ENCODE peak calls at places on chromosomes 16 and 17, in four cellular contexts. One of them, this sample, is unnamed.
A peak's percentile ranks its signal among the peaks of the same experiment; 100 is the strongest.

GRCh38 chr16:50436271-50436670 is 67.5 kb upstream of the BRD7 start:
- DNase-seq in fibroblast of lung: no peak
- DNase-seq in T-helper 17 cell: no peak
- DNase-seq in stimulated activated CD8-positive, alpha-beta memory T cell treated with anti-CD3 and anti-CD28 coated beads, Interleukin-2, amount 100 ng/mL, for 1 hour: no peak
- DNase-seq in this sample: no peak

GRCh38 chr17:67841992-67842391 is 16.7 kb downstream of the BPTF start:
- DNase-seq in fibroblast of lung: no peak
- DNase-seq in stimulated activated CD8-positive, alpha-beta memory T cell treated with anti-CD3 and anti-CD28 coated beads, Interleukin-2, amount 100 ng/mL, for 1 hour: no peak
- DNase-seq in T-helper 17 cell: no peak
- DNase-seq in this sample: no peak

GRCh38 chr16:83586036-83586810 is 221.6 kb upstream of the HSBP1 start:
- DNase-seq in T-helper 17 cell: no peak
- DNase-seq in stimulated activated CD8-positive, alpha-beta memory T cell treated with anti-CD3 and anti-CD28 coated beads, Interleukin-2, amount 100 ng/mL, for 1 hour: no peak
- DNase-seq in fibroblast of lung: no peak
- DNase-seq in this sample: no peak

GRCh38 chr16:77250395-77250794 is 51.2 kb downstream of the SYCE1L start:
- DNase-seq in stimulated activated CD8-positive, alpha-beta memory T cell treated with anti-CD3 and anti-CD28 coated beads, Interleukin-2, amount 100 ng/mL, for 1 hour: no peak
- DNase-seq in fibroblast of lung: peak; percentile 49
- DNase-seq in T-helper 17 cell: no peak
- DNase-seq in this sample: no peak

GRCh38 chr16:73326770-73327470 is 279.0 kb upstream of the ZFHX3 start:
- DNase-seq in stimulated activated CD8-positive, alpha-beta memory T cell treated with anti-CD3 and anti-CD28 coated beads, Interleukin-2, amount 100 ng/mL, for 1 hour: no peak
- DNase-seq in fibroblast of lung: no peak
- DNase-seq in T-helper 17 cell: no peak
- DNase-seq in this sample: no peak

GRCh38 chr17:71118039-71118438 is 948.7 kb downstream of the KCNJ2 start:
- DNase-seq in stimulated activated CD8-positive, alpha-beta memory T cell treated with anti-CD3 and anti-CD28 coated beads, Interleukin-2, amount 100 ng/mL, for 1 hour: no peak
- DNase-seq in T-helper 17 cell: no peak
- DNase-seq in fibroblast of lung: peak; percentile 18
- DNase-seq in this sample: no peak

GRCh38 chr16:87411375-87412271 is 19.5 kb downstream of the MAP1LC3B start:
- DNase-seq in fibroblast of lung: no peak
- DNase-seq in T-helper 17 cell: no peak
- DNase-seq in stimulated activated CD8-positive, alpha-beta memory T cell treated with anti-CD3 and anti-CD28 coated beads, Interleukin-2, amount 100 ng/mL, for 1 hour: no peak
- DNase-seq in this sample: no peak

GRCh38 chr17:40437095-40437732 is 6.0 kb upstream of the IGFBP4 start:
- DNase-seq in fibroblast of lung: peak; percentile 27
- DNase-seq in stimulated activated CD8-positive, alpha-beta memory T cell treated with anti-CD3 and anti-CD28 coated beads, Interleukin-2, amount 100 ng/mL, for 1 hour: no peak
- DNase-seq in T-helper 17 cell: no peak
- DNase-seq in this sample: no peak

GRCh38 chr16:84716740-84717139 is 16.9 kb downstream of the USP10 start:
- DNase-seq in stimulated activated CD8-positive, alpha-beta memory T cell treated with anti-CD3 and anti-CD28 coated beads, Interleukin-2, amount 100 ng/mL, for 1 hour: no peak
- DNase-seq in fibroblast of lung: no peak
- DNase-seq in T-helper 17 cell: no peak
- DNase-seq in this sample: no peak

GRCh38 chr16:86221085-86221484 is 289.2 kb upstream of the FOXF1 start:
- DNase-seq in stimulated activated CD8-positive, alpha-beta memory T cell treated with anti-CD3 and anti-CD28 coated beads, Interleukin-2, amount 100 ng/mL, for 1 hour: no peak
- DNase-seq in T-helper 17 cell: no peak
- DNase-seq in fibroblast of lung: peak; percentile 89
- DNase-seq in this sample: no peak

GRCh38 chr17:67293251-67294203 is 48.5 kb upstream of the HELZ start:
- DNase-seq in fibroblast of lung: peak; percentile 50
- DNase-seq in stimulated activated CD8-positive, alpha-beta memory T cell treated with anti-CD3 and anti-CD28 coated beads, Interleukin-2, amount 100 ng/mL, for 1 hour: peak; percentile 43
- DNase-seq in T-helper 17 cell: peak; percentile 43
- DNase-seq in this sample: peak; percentile 55

GRCh38 chr16:85401370-85401916 is 211.7 kb upstream of the GSE1 start:
- DNase-seq in T-helper 17 cell: no peak
- DNase-seq in stimulated activated CD8-positive, alpha-beta memory T cell treated with anti-CD3 and anti-CD28 coated beads, Interleukin-2, amount 100 ng/mL, for 1 hour: no peak
- DNase-seq in fibroblast of lung: no peak
- DNase-seq in this sample: no peak

GRCh38 chr16:87806246-87806607 is 40.4 kb upstream of the KLHDC4 start:
- DNase-seq in T-helper 17 cell: no peak
- DNase-seq in stimulated activated CD8-positive, alpha-beta memory T cell treated with anti-CD3 and anti-CD28 coated beads, Interleukin-2, amount 100 ng/mL, for 1 hour: no peak
- DNase-seq in fibroblast of lung: peak; percentile 36
- DNase-seq in this sample: no peak

GRCh38 chr17:65519471-65519870 is 42.0 kb downstream of the AXIN2 start:
- DNase-seq in fibroblast of lung: peak; percentile 4
- DNase-seq in T-helper 17 cell: no peak
- DNase-seq in stimulated activated CD8-positive, alpha-beta memory T cell treated with anti-CD3 and anti-CD28 coated beads, Interleukin-2, amount 100 ng/mL, for 1 hour: no peak
- DNase-seq in this sample: no peak

GRCh38 chr16:1825864-1826690 is 548 bp downstream of the HAGH start:
- DNase-seq in fibroblast of lung: no peak
- DNase-seq in T-helper 17 cell: peak; percentile 73
- DNase-seq in stimulated activated CD8-positive, alpha-beta memory T cell treated with anti-CD3 and anti-CD28 coated beads, Interleukin-2, amount 100 ng/mL, for 1 hour: peak; percentile 55
- DNase-seq in this sample: peak; percentile 57

GRCh38 chr17:7552621-7553051 is 3.8 kb downstream of the TNFSF12 start:
- DNase-seq in T-helper 17 cell: no peak
- DNase-seq in fibroblast of lung: no peak
- DNase-seq in stimulated activated CD8-positive, alpha-beta memory T cell treated with anti-CD3 and anti-CD28 coated beads, Interleukin-2, amount 100 ng/mL, for 1 hour: no peak
- DNase-seq in this sample: no peak

GRCh38 chr17:4590981-4591453 is 6.7 kb downstream of the SMTNL2 start:
- DNase-seq in T-helper 17 cell: no peak
- DNase-seq in stimulated activated CD8-positive, alpha-beta memory T cell treated with anti-CD3 and anti-CD28 coated beads, Interleukin-2, amount 100 ng/mL, for 1 hour: no peak
- DNase-seq in fibroblast of lung: no peak
- DNase-seq in this sample: no peak

GRCh38 chr16:21053595-21053994 is 97.1 kb downstream of the DNAH3 start:
- DNase-seq in stimulated activated CD8-positive, alpha-beta memory T cell treated with anti-CD3 and anti-CD28 coated beads, Interleukin-2, amount 100 ng/mL, for 1 hour: no peak
- DNase-seq in T-helper 17 cell: no peak
- DNase-seq in fibroblast of lung: no peak
- DNase-seq in this sample: no peak

GRCh38 chr17:72407336-72408121 is 286.7 kb downstream of the SOX9 start:
- DNase-seq in T-helper 17 cell: no peak
- DNase-seq in stimulated activated CD8-positive, alpha-beta memory T cell treated with anti-CD3 and anti-CD28 coated beads, Interleukin-2, amount 100 ng/mL, for 1 hour: no peak
- DNase-seq in fibroblast of lung: peak; percentile 96
- DNase-seq in this sample: no peak

GRCh38 chr17:71110326-71110725 is 941.0 kb downstream of the KCNJ2 start:
- DNase-seq in fibroblast of lung: no peak
- DNase-seq in stimulated activated CD8-positive, alpha-beta memory T cell treated with anti-CD3 and anti-CD28 coated beads, Interleukin-2, amount 100 ng/mL, for 1 hour: no peak
- DNase-seq in T-helper 17 cell: no peak
- DNase-seq in this sample: no peak

GRCh38 chr16:3274490-3274889 is 8.8 kb upstream of the ZNF263 start:
- DNase-seq in fibroblast of lung: no peak
- DNase-seq in stimulated activated CD8-positive, alpha-beta memory T cell treated with anti-CD3 and anti-CD28 coated beads, Interleukin-2, amount 100 ng/mL, for 1 hour: no peak
- DNase-seq in T-helper 17 cell: no peak
- DNase-seq in this sample: no peak

GRCh38 chr17:42312285-42313130 is 24.2 kb downstream of the STAT5A start:
- DNase-seq in stimulated activated CD8-positive, alpha-beta memory T cell treated with anti-CD3 and anti-CD28 coated beads, Interleukin-2, amount 100 ng/mL, for 1 hour: peak; percentile 62
- DNase-seq in fibroblast of lung: peak; percentile 83
- DNase-seq in T-helper 17 cell: peak; percentile 58
- DNase-seq in this sample: peak; percentile 66

GRCh38 chr17:28293994-28294393 is 25.0 kb upstream of the TMEM97 start:
- DNase-seq in fibroblast of lung: no peak
- DNase-seq in stimulated activated CD8-positive, alpha-beta memory T cell treated with anti-CD3 and anti-CD28 coated beads, Interleukin-2, amount 100 ng/mL, for 1 hour: no peak
- DNase-seq in T-helper 17 cell: no peak
- DNase-seq in this sample: no peak

GRCh38 chr16:89246383-89246902 is 28.9 kb downstream of the ZNF778 start:
- DNase-seq in fibroblast of lung: no peak
- DNase-seq in T-helper 17 cell: no peak
- DNase-seq in stimulated activated CD8-positive, alpha-beta memory T cell treated with anti-CD3 and anti-CD28 coated beads, Interleukin-2, amount 100 ng/mL, for 1 hour: no peak
- DNase-seq in this sample: no peak

This sample was measured in T-helper 9 cell.